ENCODE peak calls at places on chromosomes 16 and 17, in six cellular contexts. Z, R, X, Y, K and O are unnamed samples.
A peak's percentile ranks its signal among the peaks of the same experiment; 100 is the strongest.

GRCh38 chr17:79832211-79833109 is 6.8 kb downstream of the CBX4 start:
- DNase-seq in K (no peak), X (peak; percentile 39), Z (no peak), R (peak; percentile 23), Y (no peak), O (no peak)

GRCh38 chr16:49855280-49855821 is 561 bp downstream of the ZNF423 start:
- DNase-seq in Y (peak; percentile 91), Z (peak; percentile 68), X (peak; percentile 94), R (peak; percentile 78), K (peak; percentile 65), O (peak; percentile 92)

GRCh38 chr16:74999683-75000480 is 1.1 kb downstream of the ZNRF1 start:
- DNase-seq in Z (peak; percentile 39), Y (peak; percentile 62), X (peak; percentile 40), K (peak; percentile 53), R (peak; percentile 25), O (peak; percentile 64)

GRCh38 chr17:79777166-79777843 is 643 bp upstream of the CBX2 start:
- DNase-seq in Y (peak; percentile 76), Z (peak; percentile 31), R (peak; percentile 26), X (peak; percentile 67), K (peak; percentile 77), O (peak; percentile 79)

GRCh38 chr16:55552621-55553020 is 13.9 kb upstream of the CAPNS2 start:
- DNase-seq in R (peak; percentile 64), K (no peak), Y (no peak), Z (no peak), X (peak; percentile 66), O (no peak)

GRCh38 chr17:57886020-57886419 is 36.2 kb upstream of the MRPS23 start:
- DNase-seq in Y (no peak), X (no peak), Z (no peak), R (no peak), K (no peak), O (no peak)

GRCh38 chr17:77086433-77087010 is 54.2 kb upstream of the SEC14L1 start:
- DNase-seq in R (peak; percentile 65), X (peak; percentile 84), K (peak; percentile 84), Z (peak; percentile 74), Y (peak; percentile 94), O (peak; percentile 93)

GRCh38 chr17:32909787-32910369 is 18.1 kb upstream of the TMEM98 start:
- DNase-seq in Y (no peak), K (peak; percentile 62), Z (peak; percentile 56), R (peak; percentile 89), X (peak; percentile 90), O (no peak)

GRCh38 chr17:69144621-69145255 is 3.0 kb upstream of the ABCA6 start:
- DNase-seq in X (no peak), K (no peak), Y (no peak), R (no peak), Z (no peak), O (no peak)

GRCh38 chr17:65463242-65463641 is 98.2 kb downstream of the AXIN2 start:
- DNase-seq in K (no peak), Y (peak; percentile 89), R (peak; percentile 84), Z (no peak), X (peak; percentile 98), O (peak; percentile 86)

GRCh38 chr16:68070811-68071546 is 14.2 kb upstream of the NFATC3 start:
- DNase-seq in R (no peak), X (no peak), Y (no peak), Z (no peak), K (peak; percentile 85), O (no peak)

GRCh38 chr17:57519199-57519598 is 225.9 kb downstream of the CCDC182 start:
- DNase-seq in K (no peak), Z (no peak), Y (peak; percentile 61), X (no peak), R (peak; percentile 52), O (peak; percentile 48)

GRCh38 chr17:31174215-31174614 is 79.4 kb downstream of the NF1 start:
- DNase-seq in X (no peak), Y (no peak), K (no peak), Z (no peak), R (no peak), O (no peak)

GRCh38 chr17:63758428-63758827 is 15.0 kb downstream of the CCDC47 start:
- DNase-seq in R (no peak), X (no peak), Y (no peak), K (no peak), Z (no peak), O (no peak)

GRCh38 chr17:50170662-50171370 is 5.0 kb downstream of the SGCA start:
- DNase-seq in K (no peak), X (no peak), Y (peak; percentile 37), Z (no peak), R (no peak), O (no peak)

GRCh38 chr16:75494696-75495601 is at the start of gene CHST6:
- DNase-seq in Z (peak; percentile 75), K (no peak), R (peak; percentile 49), Y (peak; percentile 62), X (peak; percentile 60), O (peak; percentile 66)

GRCh38 chr16:74448990-74449389 is 27.7 kb upstream of the CLEC18B start:
- DNase-seq in Y (peak; percentile 72), R (peak; percentile 81), X (peak; percentile 97), Z (no peak), K (no peak), O (peak; percentile 58)

GRCh38 chr17:64109400-64109799 is 20.5 kb downstream of the ERN1 start:
- DNase-seq in X (no peak), K (no peak), Y (no peak), R (no peak), Z (no peak), O (no peak)

GRCh38 chr16:85460983-85461813 is 151.9 kb upstream of the GSE1 start:
- DNase-seq in Z (no peak), X (peak; percentile 69), K (no peak), Y (no peak), R (peak; percentile 69), O (no peak)

GRCh38 chr16:5041604-5042133 is 7.9 kb upstream of the NAGPA start:
- DNase-seq in Z (no peak), R (peak; percentile 81), Y (no peak), X (peak; percentile 22), K (no peak), O (no peak)

GRCh38 chr17:66580178-66580577 is 254.7 kb upstream of the CACNG5 start:
- DNase-seq in Y (peak; percentile 54), Z (no peak), X (peak; percentile 49), R (peak; percentile 73), K (no peak), O (peak; percentile 40)

GRCh38 chr16:84427553-84427952 is 59.2 kb downstream of the ATP2C2 start:
- DNase-seq in X (no peak), Y (no peak), K (no peak), R (no peak), Z (no peak), O (no peak)